ENCODE peak calls at places on chromosomes 2 and 18, in nine cellular contexts. E is A549; O is sciatic nerve; V is stimulated activated CD4-positive, alpha-beta T cell treated with anti-CD3 and anti-CD28 coated beads, Interleukin-12 subunit alpha, Interleukin-12 subunit beta, amount 100 ng/mL, for 24 hours; A is stomach; W is ecto neural progenitor cell; K is mucosa of gallbladder; C is glutamatergic neuron; G is GF-D8. B is an unnamed sample.

GRCh38 chr18:2883137-2883671 is 36.4 kb downstream of the EMILIN2 start:
- DNase-seq in E (no peak), O (no peak), V (peak; percentile 34), A (no peak), W (no peak), K (no peak), C (no peak), G (peak; percentile 90), B (no peak)

GRCh38 chr2:85234879-85235278 is 92.9 kb downstream of the TGOLN2 start:
- DNase-seq in E (no peak), O (no peak), V (no peak), A (no peak), W (peak; percentile 82), K (no peak), C (no peak), G (no peak), B (no peak)

GRCh38 chr18:41761329-41762028 is 193.6 kb upstream of the PIK3C3 start:
- DNase-seq in E (peak; percentile 8), O (no peak), V (no peak), A (no peak), W (no peak), K (no peak), C (no peak), G (no peak), B (no peak)

GRCh38 chr2:45889053-45889452 is 237.6 kb downstream of the PRKCE start:
- DNase-seq in E (no peak), O (no peak), V (peak; percentile 15), A (no peak), W (no peak), K (no peak), C (peak; percentile 65), G (no peak), B (peak; percentile 3)

GRCh38 chr2:157662401-157662800 is 33.7 kb upstream of the ACVR1C start:
- DNase-seq in E (no peak), O (no peak), V (no peak), A (no peak), W (no peak), K (no peak), C (no peak), G (no peak), B (no peak)

GRCh38 chr18:22737054-22737453 is 196.1 kb upstream of the RBBP8 start:
- DNase-seq in E (no peak), O (no peak), V (no peak), A (no peak), W (no peak), K (no peak), C (no peak), G (no peak), B (no peak)

GRCh38 chr2:69973335-69973735 is 11.9 kb upstream of the ASPRV1 start:
- DNase-seq in E (no peak), O (no peak), V (no peak), A (no peak), W (no peak), K (no peak), C (no peak), G (no peak), B (no peak)

GRCh38 chr2:232502901-232503791 is 15.5 kb upstream of the ECEL1 start:
- DNase-seq in E (peak; percentile 28), O (no peak), V (no peak), A (peak; percentile 45), W (peak; percentile 82), K (peak; percentile 24), C (peak; percentile 84), G (no peak), B (no peak)

GRCh38 chr2:165700511-165700910 is 93.5 kb downstream of the GALNT3 start:
- DNase-seq in E (no peak), O (no peak), V (no peak), A (no peak), W (peak; percentile 58), K (no peak), C (peak; percentile 34), G (no peak), B (no peak)

GRCh38 chr2:36528274-36528673 is 69.7 kb downstream of the FEZ2 start:
- DNase-seq in E (no peak), O (no peak), V (no peak), A (no peak), W (no peak), K (no peak), C (no peak), G (no peak), B (no peak)

GRCh38 chr2:66790651-66791181 is 355.8 kb downstream of the MEIS1 start:
- DNase-seq in E (no peak), O (no peak), V (no peak), A (no peak), W (no peak), K (peak; percentile 19), C (no peak), G (no peak), B (no peak)

GRCh38 chr2:239042046-239042445 is 194.2 kb downstream of the TWIST2 start:
- DNase-seq in E (no peak), O (no peak), V (no peak), A (no peak), W (no peak), K (no peak), C (no peak), G (no peak), B (no peak)

GRCh38 chr2:6657872-6658271 is 207.8 kb downstream of the CMPK2 start:
- DNase-seq in E (no peak), O (no peak), V (no peak), A (no peak), W (no peak), K (no peak), C (no peak), G (no peak), B (no peak)

GRCh38 chr2:40639294-40639693 is 187.4 kb upstream of the SLC8A1 start:
- DNase-seq in E (no peak), O (no peak), V (no peak), A (no peak), W (no peak), K (no peak), C (no peak), G (no peak), B (no peak)

GRCh38 chr2:38619458-38620164 is 16.9 kb upstream of the HNRNPLL start:
- DNase-seq in E (no peak), O (no peak), V (no peak), A (no peak), W (no peak), K (no peak), C (no peak), G (peak; percentile 73), B (peak; percentile 84)

GRCh38 chr2:112679484-112679883 is 33.7 kb downstream of the SLC20A1 start:
- DNase-seq in E (no peak), O (no peak), V (no peak), A (no peak), W (no peak), K (no peak), C (no peak), G (no peak), B (no peak)

GRCh38 chr18:45974088-45974536 is 7.0 kb upstream of the EPG5 start:
- DNase-seq in E (peak; percentile 21), O (peak; percentile 75), V (peak; percentile 48), A (peak; percentile 66), W (no peak), K (peak; percentile 67), C (peak; percentile 46), G (peak; percentile 92), B (peak; percentile 72)

GRCh38 chr2:23069935-23070334 is 315.0 kb upstream of the KLHL29 start:
- DNase-seq in E (no peak), O (no peak), V (no peak), A (no peak), W (no peak), K (no peak), C (no peak), G (no peak), B (no peak)

GRCh38 chr2:101300164-101300563 is 8.3 kb downstream of the RNF149 start:
- DNase-seq in E (no peak), O (no peak), V (no peak), A (no peak), W (no peak), K (no peak), C (no peak), G (no peak), B (no peak)

GRCh38 chr2:101759162-101759561 is 61.7 kb downstream of the MAP4K4 start:
- DNase-seq in E (peak; percentile 23), O (no peak), V (no peak), A (no peak), W (no peak), K (no peak), C (no peak), G (no peak), B (no peak)

GRCh38 chr2:177432703-177433102 is 40.1 kb downstream of the AGPS start:
- DNase-seq in E (no peak), O (no peak), V (no peak), A (no peak), W (no peak), K (no peak), C (no peak), G (no peak), B (no peak)

GRCh38 chr2:119862127-119862889 is 102.6 kb downstream of the PTPN4 start:
- DNase-seq in E (no peak), O (no peak), V (no peak), A (no peak), W (no peak), K (no peak), C (no peak), G (no peak), B (no peak)

GRCh38 chr2:18940184-18940583 is 350.8 kb upstream of the NT5C1B start:
- DNase-seq in E (no peak), O (no peak), V (no peak), A (no peak), W (no peak), K (no peak), C (no peak), G (no peak), B (no peak)

GRCh38 chr2:80887923-80888322 is 583.4 kb upstream of the LRRTM1 start:
- DNase-seq in E (no peak), O (no peak), V (no peak), A (no peak), W (no peak), K (no peak), C (no peak), G (no peak), B (no peak)

GRCh38 chr2:173099804-173100203 is 24.2 kb downstream of the MAP3K20 start:
- DNase-seq in E (no peak), O (no peak), V (no peak), A (no peak), W (no peak), K (no peak), C (no peak), G (no peak), B (no peak)

GRCh38 chr18:34650121-34650545 is 60.0 kb upstream of the DTNA start:
- DNase-seq in E (no peak), O (no peak), V (no peak), A (no peak), W (no peak), K (no peak), C (no peak), G (no peak), B (no peak)

GRCh38 chr2:54606393-54606973 is 117.0 kb upstream of the EML6 start:
- DNase-seq in E (no peak), O (no peak), V (peak; percentile 46), A (no peak), W (no peak), K (no peak), C (no peak), G (no peak), B (no peak)

GRCh38 chr2:46841621-46842020 is 74.0 kb downstream of the MCFD2 start:
- DNase-seq in E (no peak), O (peak; percentile 52), V (no peak), A (peak; percentile 41), W (no peak), K (peak; percentile 40), C (no peak), G (peak; percentile 8), B (peak; percentile 23)

GRCh38 chr18:45838302-45839070 is 13.0 kb downstream of the SIGLEC15 start:
- DNase-seq in E (no peak), O (no peak), V (no peak), A (no peak), W (no peak), K (peak; percentile 45), C (no peak), G (no peak), B (no peak)

GRCh38 chr2:156625360-156625995 is 189.3 kb downstream of the GPD2 start:
- DNase-seq in E (no peak), O (no peak), V (no peak), A (no peak), W (no peak), K (no peak), C (no peak), G (no peak), B (no peak)

GRCh38 chr2:189287982-189288494 is 108.5 kb upstream of the COL5A2 start:
- DNase-seq in E (peak; percentile 31), O (no peak), V (no peak), A (no peak), W (no peak), K (no peak), C (no peak), G (peak; percentile 8), B (no peak)